ENCODE peak calls at places on chromosomes 3 and 15, in five cellular contexts. U is Caco-2; S is suprapubic skin; Q is hepatic stellate cell; X is stimulated activated CD4-positive, alpha-beta T cell treated with anti-CD3 and anti-CD28 coated beads, Interleukin-1b, Interleukin-23, amount 100 ng/mL, for 24 hours. C is an unnamed sample.

GRCh38 chr15:90264649-90265048 is 823 bp upstream of the NGRN start:
- DNase-seq in U (no peak), S (no peak), Q (no peak), X (peak), C (no peak)

GRCh38 chr3:57048052-57048671 is 12.3 kb upstream of the SPATA12 start:
- DNase-seq in U (no peak), S (peak), Q (no peak), X (no peak), C (no peak)

GRCh38 chr3:140164922-140165590 is 230.1 kb downstream of the CLSTN2 start:
- DNase-seq in U (no peak), S (no peak), Q (no peak), X (no peak), C (no peak)

GRCh38 chr3:195757371-195757770 is 36.6 kb downstream of the MUC20 start:
- DNase-seq in U (no peak), S (peak), Q (no peak), X (no peak), C (no peak)

GRCh38 chr3:100656945-100657344 is 47.5 kb downstream of the ADGRG7 start:
- DNase-seq in U (no peak), S (no peak), Q (no peak), X (no peak), C (no peak)

GRCh38 chr3:153215971-153216370 is 53.9 kb downstream of the RAP2B start:
- DNase-seq in U (no peak), S (no peak), Q (peak), X (no peak), C (no peak)

GRCh38 chr3:98994128-98994762 is 92.8 kb upstream of the DCBLD2 start:
- DNase-seq in U (no peak), S (no peak), Q (no peak), X (no peak), C (no peak)

GRCh38 chr3:173745952-173746682 is 348.6 kb downstream of the NLGN1 start:
- DNase-seq in U (no peak), S (no peak), Q (no peak), X (no peak), C (no peak)

GRCh38 chr3:156661158-156661557 is 13.2 kb upstream of the TIPARP start:
- DNase-seq in U (no peak), S (no peak), Q (no peak), X (no peak), C (no peak)

GRCh38 chr3:4597204-4597985 is 104.2 kb downstream of the ITPR1 start:
- DNase-seq in U (no peak), S (no peak), Q (no peak), X (no peak), C (no peak)

GRCh38 chr3:46900007-46900292 is 22.4 kb downstream of the PTH1R start:
- DNase-seq in U (no peak), S (no peak), Q (no peak), X (no peak), C (no peak)

GRCh38 chr15:56356616-56357015 is 8.6 kb upstream of the TEX9 start:
- DNase-seq in U (no peak), S (no peak), Q (no peak), X (no peak), C (no peak)

GRCh38 chr15:89542369-89542768 is 32.9 kb upstream of the TICRR start:
- DNase-seq in U (no peak), S (no peak), Q (no peak), X (no peak), C (no peak)

GRCh38 chr3:184557348-184557950 is 4.1 kb upstream of the EPHB3 start:
- DNase-seq in U (no peak), S (no peak), Q (no peak), X (no peak), C (no peak)

GRCh38 chr3:9499455-9500107 is 54.0 kb downstream of the LHFPL4 start:
- DNase-seq in U (no peak), S (no peak), Q (no peak), X (no peak), C (no peak)

GRCh38 chr3:55721716-55722484 is 234.8 kb upstream of the WNT5A start:
- DNase-seq in U (no peak), S (no peak), Q (peak), X (no peak), C (no peak)

GRCh38 chr3:87126321-87126720 is 100.8 kb upstream of the CHMP2B start:
- DNase-seq in U (no peak), S (no peak), Q (no peak), X (no peak), C (no peak)

GRCh38 chr3:193116871-193117270 is 124.2 kb upstream of the PLAAT1 start:
- DNase-seq in U (no peak), S (no peak), Q (no peak), X (no peak), C (no peak)

GRCh38 chr3:112230033-112230432 is 64.0 kb downstream of the SLC9C1 start:
- DNase-seq in U (no peak), S (no peak), Q (no peak), X (no peak), C (no peak)

GRCh38 chr3:23495507-23495906 is 292.4 kb downstream of the UBE2E2 start:
- DNase-seq in U (no peak), S (no peak), Q (no peak), X (no peak), C (no peak)

GRCh38 chr15:62533687-62534086 is 368.6 kb upstream of the C2CD4B start:
- DNase-seq in U (no peak), S (no peak), Q (no peak), X (no peak), C (no peak)

GRCh38 chr3:29183346-29184087 is 97.4 kb upstream of the RBMS3 start:
- DNase-seq in U (no peak), S (no peak), Q (no peak), X (no peak), C (no peak)

GRCh38 chr3:177771780-177772179 is 574.5 kb upstream of the TBL1XR1 start:
- DNase-seq in U (no peak), S (no peak), Q (no peak), X (no peak), C (no peak)

GRCh38 chr15:70266412-70267089 is 168.8 kb upstream of the TLE3 start:
- DNase-seq in U (no peak), S (peak), Q (no peak), X (no peak), C (peak)

GRCh38 chr15:55937040-55937439 is 56.4 kb downstream of the NEDD4 start:
- DNase-seq in U (no peak), S (no peak), Q (peak), X (no peak), C (no peak)

GRCh38 chr3:7683431-7683830 is 818.2 kb upstream of the LMCD1 start:
- DNase-seq in U (no peak), S (no peak), Q (no peak), X (no peak), C (no peak)

GRCh38 chr15:60448668-60449360 is 30.1 kb downstream of the ICE2 start:
- DNase-seq in U (no peak), S (no peak), Q (no peak), X (no peak), C (no peak)

GRCh38 chr3:126267169-126267975 is 87.0 kb upstream of the ALDH1L1 start:
- DNase-seq in U (peak), S (peak), Q (peak), X (no peak), C (peak)

GRCh38 chr3:52890735-52891134 is 6.6 kb downstream of the STIMATE start:
- DNase-seq in U (no peak), S (no peak), Q (no peak), X (peak), C (no peak)

GRCh38 chr15:84034831-84035753 is 200.5 kb upstream of the GOLGA6L4 start:
- DNase-seq in U (no peak), S (no peak), Q (no peak), X (no peak), C (no peak)

GRCh38 chr3:189276481-189277190 is 104.9 kb downstream of the TPRG1 start:
- DNase-seq in U (no peak), S (no peak), Q (peak), X (no peak), C (no peak)

GRCh38 chr3:195012100-195012499 is 258.9 kb downstream of the XXYLT1 start:
- DNase-seq in U (no peak), S (no peak), Q (no peak), X (no peak), C (no peak)

GRCh38 chr3:168002786-168003368 is 92.8 kb downstream of the GOLIM4 start:
- DNase-seq in U (no peak), S (no peak), Q (no peak), X (no peak), C (no peak)

C was measured in coronary artery.